ENCODE peak calls at places on chromosome 2, in nine cellular contexts. M is tibial artery, C is choroid plexus epithelial cell, N is suprapubic skin, S is astrocyte of the spinal cord, D is upper lobe of right lung, I is left ventricle myocardium inferior, Z is transverse colon, L is GM23338. Q is an unnamed sample.

GRCh38 chr2:127701651-127702394 is 526 bp downstream of the SFT2D3 start:
- DNase-seq in M (peak; percentile 84), Z (peak; percentile 85), N (peak; percentile 89), C (peak; percentile 80), I (peak; percentile 78), L (peak; percentile 89), S (peak; percentile 62), D (peak; percentile 92), Q (no peak)

GRCh38 chr2:102065675-102066252 is 74.0 kb downstream of the IL1R2 start:
- DNase-seq in L (no peak), M (no peak), Z (no peak), D (peak; percentile 73), S (peak; percentile 89), I (no peak), N (no peak), C (peak; percentile 95), Q (no peak)

GRCh38 chr2:231189571-231190495 is 8.6 kb upstream of the ARMC9 start:
- DNase-seq in Z (peak; percentile 16), L (peak; percentile 57), M (peak; percentile 94), C (peak; percentile 68), I (peak; percentile 62), S (peak; percentile 68), D (peak; percentile 78), N (no peak), Q (no peak)

GRCh38 chr2:167862787-167863186 is 384.6 kb downstream of the STK39 start:
- DNase-seq in Z (no peak), M (no peak), D (no peak), N (no peak), C (peak; percentile 27), L (no peak), I (no peak), S (peak; percentile 46), Q (no peak)

GRCh38 chr2:203989536-203989935 is 53.0 kb downstream of the ICOS start:
- DNase-seq in Z (no peak), L (no peak), M (no peak), I (no peak), N (no peak), D (no peak), S (no peak), C (no peak), Q (no peak)

GRCh38 chr2:96176661-96177060 is 31.4 kb upstream of the DUSP2 start:
- DNase-seq in C (peak; percentile 66), L (no peak), D (no peak), I (no peak), M (no peak), N (no peak), Z (no peak), S (no peak), Q (no peak)

GRCh38 chr2:239443666-239444567 is 43.1 kb upstream of the HDAC4 start:
- DNase-seq in S (peak; percentile 13), L (no peak), I (no peak), Z (no peak), M (no peak), C (no peak), D (no peak), N (no peak), Q (no peak)

GRCh38 chr2:179769323-179769722 is 92.1 kb downstream of the ZNF385B start:
- DNase-seq in Z (no peak), C (no peak), L (no peak), N (no peak), M (no peak), D (no peak), I (no peak), S (no peak), Q (no peak)

GRCh38 chr2:133651861-133652260 is 83.6 kb upstream of the NCKAP5 start:
- DNase-seq in N (no peak), M (no peak), D (no peak), I (no peak), Z (no peak), S (no peak), L (no peak), C (no peak), Q (no peak)

DNA sequence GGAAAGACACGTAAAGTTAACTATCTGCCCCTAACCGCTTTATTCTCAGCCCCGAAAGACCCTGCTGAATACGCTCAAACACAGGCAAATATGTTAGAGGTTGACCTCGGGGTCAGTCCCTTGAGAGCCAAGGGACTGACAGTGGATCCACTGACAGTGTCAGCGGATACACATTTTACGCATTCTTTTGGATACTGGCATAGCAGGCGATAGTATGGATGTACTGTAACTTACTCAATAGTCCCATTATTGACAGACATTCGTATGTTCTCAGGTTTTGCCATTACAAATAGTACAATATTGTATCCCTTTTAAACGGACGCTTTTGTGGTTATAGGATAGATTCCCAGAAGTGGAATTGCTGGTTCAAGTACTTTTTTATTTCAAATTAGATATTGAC is 13.4 kb downstream of the ATP6V1B1 start:
- DNase-seq in S (no peak), D (no peak), C (no peak), N (no peak), M (no peak), L (no peak), Z (no peak), I (no peak), Q (no peak)
- H3K4me3 ChIP-seq in S (no peak overlapping the region), D (no peak overlapping the region), C (no peak overlapping the region), N (no peak overlapping the region), M (no peak overlapping the region), L (peak overlapping the region; percentile 51), Z (no peak overlapping the region), I (no peak overlapping the region), Q (no peak overlapping the region)

GRCh38 chr2:176177580-176178270 is 10.7 kb upstream of the HOXD1 start:
- DNase-seq in N (no peak), Z (no peak), D (no peak), M (no peak), C (no peak), L (peak; percentile 71), I (no peak), S (no peak), Q (no peak)

GRCh38 chr2:176176233-176176632 is 12.2 kb upstream of the HOXD1 start:
- DNase-seq in N (no peak), S (no peak), L (peak; percentile 39), M (no peak), I (no peak), Z (no peak), C (no peak), D (no peak), Q (no peak)

GRCh38 chr2:176178807-176179271 is 9.6 kb upstream of the HOXD1 start:
- DNase-seq in N (no peak), D (no peak), Z (no peak), S (no peak), M (no peak), I (no peak), L (no peak), C (no peak), Q (no peak)

GRCh38 chr2:176175729-176176074 is 12.8 kb upstream of the HOXD1 start:
- DNase-seq in D (no peak), I (no peak), N (no peak), M (no peak), C (no peak), L (peak; percentile 39), Z (no peak), S (no peak), Q (no peak)

GRCh38 chr2:176178271-176178806 is 10.1 kb upstream of the HOXD1 start:
- DNase-seq in D (no peak), M (no peak), N (no peak), C (no peak), I (no peak), L (peak; percentile 72), S (peak; percentile 53), Z (peak; percentile 64), Q (no peak)
- H3K4me3 ChIP-seq in D (peak overlapping the region; percentile 26), M (peak overlapping the region; percentile 20), N (peak overlapping the region; percentile 41), C (no peak overlapping the region), I (peak overlapping the region; percentile 55), L (peak overlapping the region; percentile 70), S (peak overlapping the region; percentile 24), Z (peak overlapping the region; percentile 43), Q (no peak overlapping the region)

GRCh38 chr2:234745347-234745746 is 206.5 kb upstream of the SH3BP4 start:
- DNase-seq in C (no peak), Z (no peak), N (no peak), S (no peak), L (peak; percentile 46), I (no peak), D (no peak), M (no peak), Q (no peak)
- H3K4me3 ChIP-seq in C (no peak overlapping the region), Z (no peak overlapping the region), N (no peak overlapping the region), S (no peak overlapping the region), L (no peak overlapping the region), I (no peak overlapping the region), D (no peak overlapping the region), M (no peak overlapping the region), Q (no peak overlapping the region)

GRCh38 chr2:197198890-197199289 is 111.7 kb downstream of the ANKRD44 start:
- DNase-seq in C (no peak), M (peak; percentile 76), Z (peak; percentile 79), I (peak; percentile 47), S (no peak), L (no peak), N (no peak), D (peak; percentile 66), Q (no peak)

GRCh38 chr2:197195591-197195990 is 115.0 kb downstream of the ANKRD44 start:
- DNase-seq in S (no peak), N (no peak), M (no peak), D (no peak), L (no peak), C (no peak), I (no peak), Z (no peak), Q (no peak)

GRCh38 chr2:197196737-197197136 is 113.8 kb downstream of the ANKRD44 start:
- DNase-seq in I (no peak), N (no peak), M (no peak), C (no peak), Z (no peak), S (no peak), L (no peak), D (no peak), Q (no peak)

GRCh38 chr2:197200056-197200455 is 110.5 kb downstream of the ANKRD44 start:
- DNase-seq in C (no peak), N (no peak), L (no peak), M (no peak), S (no peak), I (no peak), Z (no peak), D (no peak), Q (no peak)

GRCh38 chr2:197197808-197198409 is 112.7 kb downstream of the ANKRD44 start:
- DNase-seq in C (no peak), N (no peak), M (no peak), Z (no peak), S (no peak), D (no peak), I (no peak), L (no peak), Q (no peak)
- H3K4me3 ChIP-seq in C (no peak overlapping the region), N (no peak overlapping the region), M (no peak overlapping the region), Z (peak overlapping the region; percentile 20), S (no peak overlapping the region), D (peak overlapping the region; percentile 1), I (no peak overlapping the region), L (no peak overlapping the region), Q (no peak overlapping the region)

Q was measured in BJ.